ENCODE peak calls at places on chromosomes 2 and 18, in five cellular contexts. One of them, this sample, is unnamed.

GRCh38 chr2:45399040-45399784 is 211.9 kb downstream of the SRBD1 start:
- DNase-seq in tibial nerve: no peak
- DNase-seq in aorta: no peak
- DNase-seq in mesenchymal stem cell: no peak
- DNase-seq in mammary epithelial cell: no peak
- DNase-seq in this sample: no peak

GRCh38 chr2:82172483-82172882 is 1867.9 kb upstream of the LRRTM1 start:
- DNase-seq in mammary epithelial cell: no peak
- DNase-seq in tibial nerve: no peak
- DNase-seq in mesenchymal stem cell: no peak
- DNase-seq in aorta: no peak
- DNase-seq in this sample: no peak

GRCh38 chr18:78939734-78940260 is 39.8 kb upstream of the SALL3 start:
- DNase-seq in aorta: no peak
- DNase-seq in tibial nerve: no peak
- DNase-seq in mesenchymal stem cell: no peak
- DNase-seq in mammary epithelial cell: no peak
- DNase-seq in this sample: no peak

GRCh38 chr2:240358080-240358479 is 77.4 kb upstream of the GPC1 start:
- DNase-seq in tibial nerve: no peak
- DNase-seq in aorta: peak; percentile 49
- DNase-seq in mammary epithelial cell: no peak
- DNase-seq in mesenchymal stem cell: no peak
- DNase-seq in this sample: no peak

GRCh38 chr18:27057459-27058302 is 127.4 kb downstream of the CHST9 start:
- DNase-seq in aorta: no peak
- DNase-seq in mesenchymal stem cell: no peak
- DNase-seq in tibial nerve: no peak
- DNase-seq in mammary epithelial cell: no peak
- DNase-seq in this sample: no peak

GRCh38 chr2:29767606-29768335 is 153.6 kb downstream of the ALK start:
- DNase-seq in aorta: no peak
- DNase-seq in mesenchymal stem cell: no peak
- DNase-seq in tibial nerve: no peak
- DNase-seq in mammary epithelial cell: no peak
- DNase-seq in this sample: no peak

GRCh38 chr2:147311058-147311429 is 533.8 kb upstream of the ACVR2A start:
- DNase-seq in aorta: no peak
- DNase-seq in tibial nerve: no peak
- DNase-seq in mammary epithelial cell: no peak
- DNase-seq in mesenchymal stem cell: no peak
- DNase-seq in this sample: no peak

GRCh38 chr2:210233487-210233886 is 8.2 kb upstream of the ACADL start:
- DNase-seq in mesenchymal stem cell: no peak
- DNase-seq in aorta: peak; percentile 83
- DNase-seq in mammary epithelial cell: no peak
- DNase-seq in tibial nerve: peak; percentile 83
- DNase-seq in this sample: no peak

GRCh38 chr2:232478571-232479340 is 8.9 kb downstream of the ECEL1 start:
- DNase-seq in tibial nerve: no peak
- DNase-seq in mammary epithelial cell: no peak
- DNase-seq in aorta: peak; percentile 61
- DNase-seq in mesenchymal stem cell: no peak
- DNase-seq in this sample: no peak

GRCh38 chr2:42547014-42547413 is 21.4 kb upstream of the MTA3 start:
- DNase-seq in mesenchymal stem cell: no peak
- DNase-seq in mammary epithelial cell: no peak
- DNase-seq in tibial nerve: no peak
- DNase-seq in aorta: no peak
- DNase-seq in this sample: no peak

GRCh38 chr2:150528861-150529801 is 41.7 kb upstream of the RND3 start:
- DNase-seq in mesenchymal stem cell: peak; percentile 85
- DNase-seq in mammary epithelial cell: peak; percentile 95
- DNase-seq in aorta: no peak
- DNase-seq in tibial nerve: no peak
- DNase-seq in this sample: no peak

GRCh38 chr2:150522269-150522668 is 34.8 kb upstream of the RND3 start:
- DNase-seq in mesenchymal stem cell: no peak
- DNase-seq in mammary epithelial cell: no peak
- DNase-seq in aorta: no peak
- DNase-seq in tibial nerve: no peak
- DNase-seq in this sample: no peak

GRCh38 chr2:150526006-150526405 is 38.5 kb upstream of the RND3 start:
- DNase-seq in mesenchymal stem cell: no peak
- DNase-seq in mammary epithelial cell: peak; percentile 41
- DNase-seq in tibial nerve: no peak
- DNase-seq in aorta: no peak
- DNase-seq in this sample: no peak

GRCh38 chr2:150530168-150530567 is 42.7 kb upstream of the RND3 start:
- DNase-seq in aorta: no peak
- DNase-seq in mesenchymal stem cell: no peak
- DNase-seq in tibial nerve: no peak
- DNase-seq in mammary epithelial cell: no peak
- DNase-seq in this sample: no peak

DNA sequence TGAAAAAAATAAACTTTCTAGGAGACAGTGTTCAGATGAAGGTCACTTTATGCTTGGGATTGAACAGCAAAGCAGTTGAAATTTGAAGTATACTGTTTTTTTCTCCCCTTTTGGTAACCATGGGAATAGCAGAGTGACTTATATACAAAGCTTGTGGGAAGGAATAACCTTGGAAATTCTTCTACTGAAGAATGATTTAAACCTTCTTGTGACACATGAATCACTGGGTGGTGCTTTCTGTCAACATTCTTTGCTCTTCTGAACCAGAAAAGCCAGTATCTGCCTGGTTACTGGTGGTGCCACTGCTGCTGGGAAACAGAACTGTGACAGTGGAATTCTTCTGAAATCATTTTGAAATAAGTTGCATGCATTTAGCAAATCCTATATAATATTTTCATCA is 39.4 kb upstream of the RND3 start:
- DNase-seq in mesenchymal stem cell: peak; percentile 97
- DNase-seq in aorta: no peak
- DNase-seq in mammary epithelial cell: peak; percentile 95
- DNase-seq in tibial nerve: no peak
- DNase-seq in this sample: no peak
- H3K9me3 ChIP-seq in mesenchymal stem cell: no peaks in the 10 kb centered on the region
- H3K9me3 ChIP-seq in aorta: no peaks in the 10 kb centered on the region
- H3K9me3 ChIP-seq in mammary epithelial cell: no peaks in the 10 kb centered on the region
- H3K9me3 ChIP-seq in tibial nerve: no peaks in the 10 kb centered on the region
- H3K9me3 ChIP-seq in this sample: no peaks in the 10 kb centered on the region

DNA sequence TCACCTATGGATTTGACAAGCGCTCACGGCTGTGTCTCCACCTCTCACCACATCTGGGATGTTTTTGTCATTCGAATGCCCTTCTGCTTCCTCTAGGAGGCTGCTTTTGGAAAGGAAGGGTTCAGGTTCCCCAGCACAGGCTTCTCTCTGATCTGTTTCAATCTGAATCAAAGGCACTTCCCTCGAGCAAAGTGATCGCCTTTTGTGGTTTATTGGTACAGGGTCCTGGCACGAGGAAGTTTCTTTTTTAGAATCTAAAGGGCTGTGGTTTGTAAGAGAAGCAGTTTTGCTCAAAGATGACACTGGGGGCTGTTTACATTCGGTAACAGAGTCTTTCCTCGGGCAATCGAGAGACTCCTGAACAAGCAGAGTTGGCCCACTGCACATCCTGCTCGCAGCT is 145.0 kb downstream of the DAW1 start:
- DNase-seq in aorta: no peak
- DNase-seq in tibial nerve: no peak
- DNase-seq in mesenchymal stem cell: no peak
- DNase-seq in mammary epithelial cell: no peak
- DNase-seq in this sample: no peak
- H3K4me3 ChIP-seq in aorta: no peak overlapping the region
- H3K4me3 ChIP-seq in tibial nerve: no peak overlapping the region
- H3K4me3 ChIP-seq in mesenchymal stem cell: no peak overlapping the region
- H3K4me3 ChIP-seq in mammary epithelial cell: no peak overlapping the region
- H3K4me3 ChIP-seq in this sample: no peak overlapping the region

DNA sequence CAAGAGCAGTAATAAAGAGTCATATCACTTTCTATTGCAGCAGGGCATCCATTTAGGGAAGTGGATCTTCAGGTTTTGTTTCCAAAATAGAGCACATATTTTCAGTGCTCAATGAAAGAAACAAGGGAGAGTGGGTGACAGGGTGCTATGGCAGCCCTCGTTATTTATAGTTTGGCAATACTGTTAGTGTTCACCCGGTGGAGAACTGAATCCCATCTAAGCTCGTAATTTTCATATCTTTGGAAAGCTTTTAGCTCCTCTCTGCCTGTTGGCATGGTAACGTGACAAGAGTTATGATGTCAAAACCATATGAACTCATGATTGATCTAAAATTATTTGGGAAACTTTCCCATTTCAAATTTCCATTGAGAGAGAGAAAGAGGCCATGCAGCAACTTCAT is 331.9 kb downstream of the LRRTM1 start:
- DNase-seq in tibial nerve: no peak
- DNase-seq in aorta: no peak
- DNase-seq in mammary epithelial cell: no peak
- DNase-seq in mesenchymal stem cell: no peak
- DNase-seq in this sample: no peak
- H3K27ac ChIP-seq in tibial nerve: no peak overlapping the region
- H3K27ac ChIP-seq in aorta: no peak overlapping the region
- H3K27ac ChIP-seq in mammary epithelial cell: no peak overlapping the region
- H3K27ac ChIP-seq in mesenchymal stem cell: no peak overlapping the region
- H3K27ac ChIP-seq in this sample: no peak overlapping the region

GRCh38 chr2:4675295-4675694 is 971.9 kb downstream of the DCDC2C start:
- DNase-seq in aorta: no peak
- DNase-seq in mammary epithelial cell: no peak
- DNase-seq in mesenchymal stem cell: no peak
- DNase-seq in tibial nerve: no peak
- DNase-seq in this sample: no peak
- H3K9me3 ChIP-seq in aorta: no peaks in the 10 kb centered on the region
- H3K9me3 ChIP-seq in mammary epithelial cell: peaks cover 28% of the 10 kb centered on the region
- H3K9me3 ChIP-seq in mesenchymal stem cell: peaks cover 16% of the 10 kb centered on the region
- H3K9me3 ChIP-seq in tibial nerve: no peaks in the 10 kb centered on the region
- H3K9me3 ChIP-seq in this sample: peaks cover 31% of the 10 kb centered on the region

GRCh38 chr18:46169464-46169941 is 65.3 kb downstream of the HAUS1 start:
- DNase-seq in tibial nerve: no peak
- DNase-seq in mesenchymal stem cell: peak; percentile 74
- DNase-seq in mammary epithelial cell: peak; percentile 73
- DNase-seq in aorta: no peak
- DNase-seq in this sample: peak; percentile 27
- H3K4me3 ChIP-seq in tibial nerve: no peak overlapping the region
- H3K4me3 ChIP-seq in mesenchymal stem cell: no peak overlapping the region
- H3K4me3 ChIP-seq in mammary epithelial cell: no peak overlapping the region
- H3K4me3 ChIP-seq in aorta: no peak overlapping the region
- H3K4me3 ChIP-seq in this sample: no peak overlapping the region

DNA sequence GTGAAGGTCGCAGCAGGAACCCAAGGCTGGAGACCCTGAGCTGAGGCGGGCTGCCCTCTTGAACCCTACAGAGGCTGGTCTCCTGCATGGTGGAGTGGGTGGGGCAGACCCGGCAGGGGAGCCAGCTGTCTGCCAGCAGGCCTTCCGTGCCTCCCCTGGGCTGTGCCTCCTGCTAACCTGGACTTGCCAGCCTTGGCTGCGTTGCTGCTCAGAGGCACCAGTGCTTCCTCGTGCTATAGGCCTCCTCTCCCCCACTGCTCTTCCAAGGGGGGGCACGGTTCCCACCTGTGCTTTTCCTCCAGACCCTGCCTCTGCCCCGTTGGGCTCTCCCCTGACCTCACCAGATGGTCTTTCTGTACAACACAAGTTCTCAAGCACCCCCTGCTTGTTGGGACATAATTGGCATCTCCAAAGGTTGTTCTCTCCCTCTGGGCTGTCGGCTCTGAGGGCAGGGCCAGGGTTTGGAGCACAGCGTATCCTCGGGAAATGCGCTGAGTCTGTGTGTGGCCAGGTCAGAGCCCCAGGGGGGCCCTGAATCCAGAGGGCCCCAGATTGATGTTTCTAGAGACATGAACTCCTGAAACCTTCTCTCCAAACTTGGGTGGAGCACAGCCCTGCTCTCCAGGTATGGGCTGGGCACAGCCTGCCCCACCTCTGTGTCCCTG is 6.7 kb downstream of the ARHGEF4 start:
- DNase-seq in tibial nerve: no peak
- DNase-seq in mammary epithelial cell: no peak
- DNase-seq in aorta: no peak
- DNase-seq in mesenchymal stem cell: no peak
- DNase-seq in this sample: no peak
- H3K27ac ChIP-seq in tibial nerve: no peak overlapping the region
- H3K27ac ChIP-seq in mammary epithelial cell: no peak overlapping the region
- H3K27ac ChIP-seq in aorta: no peak overlapping the region
- H3K27ac ChIP-seq in mesenchymal stem cell: no peak overlapping the region
- H3K27ac ChIP-seq in this sample: no peak overlapping the region

DNA sequence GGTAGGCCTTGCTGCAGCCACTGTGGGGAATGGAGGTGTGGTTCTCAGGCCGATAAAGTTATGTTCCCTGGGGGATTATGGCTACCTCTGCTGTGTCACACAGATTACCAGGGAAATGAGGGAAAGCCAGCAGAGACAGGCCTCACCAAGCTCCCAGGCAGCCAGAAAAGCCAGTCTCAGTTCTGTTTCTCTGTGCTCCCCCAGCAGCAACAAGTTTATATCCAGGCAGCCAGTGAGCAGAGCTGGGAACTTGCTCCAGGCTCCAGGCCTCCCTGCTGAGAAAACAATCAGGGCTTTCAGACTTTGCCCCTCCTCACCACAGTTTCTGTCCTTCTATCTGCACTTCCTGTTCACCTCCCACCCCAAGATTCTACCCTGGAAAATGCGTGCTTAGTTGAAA is 596.6 kb upstream of the GYPC start:
- DNase-seq in mesenchymal stem cell: no peak
- DNase-seq in tibial nerve: no peak
- DNase-seq in aorta: no peak
- DNase-seq in mammary epithelial cell: no peak
- DNase-seq in this sample: no peak
- H3K9me3 ChIP-seq in mesenchymal stem cell: peaks cover 39% of the 10 kb centered on the region
- H3K9me3 ChIP-seq in tibial nerve: no peaks in the 10 kb centered on the region
- H3K9me3 ChIP-seq in aorta: peaks cover 7% of the 10 kb centered on the region
- H3K9me3 ChIP-seq in mammary epithelial cell: peaks cover 24% of the 10 kb centered on the region
- H3K9me3 ChIP-seq in this sample: peaks cover 13% of the 10 kb centered on the region

This sample was measured in AG04450.